ENCODE peak calls at places on chromosomes 3 and 15, in seven cellular contexts. M, B, L, T, F, O and A are unnamed samples.

GRCh38 chr3:44468572-44469520 is 8.6 kb downstream of the ZNF445 start:
- DNase-seq in M (peak; percentile 87), B (no peak), L (no peak), T (no peak), F (no peak), O (peak; percentile 68), A (no peak)

GRCh38 chr3:165983284-165983683 is 146.1 kb upstream of the BCHE start:
- DNase-seq in M (peak; percentile 48), B (no peak), L (no peak), T (no peak), F (no peak), O (no peak), A (no peak)

GRCh38 chr3:30286007-30286669 is 320.3 kb upstream of the TGFBR2 start:
- DNase-seq in M (peak; percentile 93), B (peak; percentile 85), L (peak; percentile 66), T (peak; percentile 70), F (peak; percentile 18), O (no peak), A (peak; percentile 89)

GRCh38 chr3:160757624-160758106 is 1.6 kb downstream of the PPM1L start:
- DNase-seq in M (no peak), B (no peak), L (no peak), T (no peak), F (no peak), O (no peak), A (no peak)

GRCh38 chr3:184259878-184260570 is 1.3 kb downstream of the CAMK2N2 start:
- DNase-seq in M (peak; percentile 34), B (no peak), L (no peak), T (no peak), F (no peak), O (peak; percentile 82), A (no peak)

GRCh38 chr3:156694536-156694935 is 20.1 kb downstream of the TIPARP start:
- DNase-seq in M (peak; percentile 63), B (no peak), L (no peak), T (no peak), F (no peak), O (no peak), A (no peak)

GRCh38 chr15:98722209-98722608 is 73.9 kb downstream of the IGF1R start:
- DNase-seq in M (no peak), B (no peak), L (no peak), T (no peak), F (no peak), O (no peak), A (no peak)

GRCh38 chr15:31387483-31388118 is 61.0 kb downstream of the KLF13 start:
- DNase-seq in M (peak; percentile 70), B (peak; percentile 87), L (peak; percentile 58), T (peak; percentile 44), F (no peak), O (no peak), A (no peak)

GRCh38 chr3:170869645-170870593 is at the start of gene RPL22L1:
- DNase-seq in M (peak; percentile 98), B (peak; percentile 97), L (peak; percentile 95), T (peak; percentile 94), F (no peak), O (peak; percentile 97), A (peak; percentile 72)

GRCh38 chr3:127289646-127290575 is 2.1 kb upstream of the PRR20G start:
- DNase-seq in M (no peak), B (no peak), L (no peak), T (no peak), F (no peak), O (no peak), A (no peak)

GRCh38 chr3:127410678-127411077 is 122.8 kb upstream of the PRR20G start:
- DNase-seq in M (no peak), B (peak; percentile 43), L (peak; percentile 4), T (no peak), F (no peak), O (peak; percentile 30), A (peak; percentile 30)

GRCh38 chr3:143977326-143978262 is 6.0 kb downstream of the DIPK2A start:
- DNase-seq in M (peak; percentile 21), B (no peak), L (no peak), T (no peak), F (no peak), O (no peak), A (no peak)

GRCh38 chr3:190038050-190038631 is 82.6 kb downstream of the P3H2 start:
- DNase-seq in M (peak; percentile 72), B (peak; percentile 71), L (peak; percentile 76), T (peak; percentile 35), F (no peak), O (peak; percentile 55), A (no peak)

GRCh38 chr3:172287811-172288477 is 160.3 kb downstream of the GHSR start:
- DNase-seq in M (no peak), B (no peak), L (no peak), T (no peak), F (no peak), O (no peak), A (no peak)

GRCh38 chr3:179898024-179898423 is 138.7 kb downstream of the PEX5L start:
- DNase-seq in M (peak; percentile 67), B (no peak), L (no peak), T (no peak), F (no peak), O (peak; percentile 81), A (no peak)

GRCh38 chr3:149330609-149331008 is 2.8 kb downstream of the TM4SF18 start:
- DNase-seq in M (peak; percentile 79), B (no peak), L (no peak), T (no peak), F (no peak), O (no peak), A (no peak)

GRCh38 chr3:55668359-55668758 is 181.3 kb upstream of the WNT5A start:
- DNase-seq in M (no peak), B (no peak), L (no peak), T (no peak), F (no peak), O (no peak), A (no peak)

GRCh38 chr3:101065962-101066361 is 72.7 kb upstream of the ABI3BP start:
- DNase-seq in M (peak; percentile 91), B (no peak), L (no peak), T (no peak), F (no peak), O (no peak), A (no peak)

GRCh38 chr3:11820540-11821041 is 26.1 kb downstream of the TAMM41 start:
- DNase-seq in M (no peak), B (no peak), L (no peak), T (no peak), F (no peak), O (peak; percentile 47), A (no peak)

GRCh38 chr3:53841296-53841695 is 4.9 kb downstream of the CHDH start:
- DNase-seq in M (no peak), B (no peak), L (peak; percentile 77), T (no peak), F (no peak), O (no peak), A (peak; percentile 51)

GRCh38 chr3:141112686-141113255 is 61.6 kb downstream of the SPSB4 start:
- DNase-seq in M (no peak), B (no peak), L (no peak), T (no peak), F (no peak), O (no peak), A (no peak)

DNA sequence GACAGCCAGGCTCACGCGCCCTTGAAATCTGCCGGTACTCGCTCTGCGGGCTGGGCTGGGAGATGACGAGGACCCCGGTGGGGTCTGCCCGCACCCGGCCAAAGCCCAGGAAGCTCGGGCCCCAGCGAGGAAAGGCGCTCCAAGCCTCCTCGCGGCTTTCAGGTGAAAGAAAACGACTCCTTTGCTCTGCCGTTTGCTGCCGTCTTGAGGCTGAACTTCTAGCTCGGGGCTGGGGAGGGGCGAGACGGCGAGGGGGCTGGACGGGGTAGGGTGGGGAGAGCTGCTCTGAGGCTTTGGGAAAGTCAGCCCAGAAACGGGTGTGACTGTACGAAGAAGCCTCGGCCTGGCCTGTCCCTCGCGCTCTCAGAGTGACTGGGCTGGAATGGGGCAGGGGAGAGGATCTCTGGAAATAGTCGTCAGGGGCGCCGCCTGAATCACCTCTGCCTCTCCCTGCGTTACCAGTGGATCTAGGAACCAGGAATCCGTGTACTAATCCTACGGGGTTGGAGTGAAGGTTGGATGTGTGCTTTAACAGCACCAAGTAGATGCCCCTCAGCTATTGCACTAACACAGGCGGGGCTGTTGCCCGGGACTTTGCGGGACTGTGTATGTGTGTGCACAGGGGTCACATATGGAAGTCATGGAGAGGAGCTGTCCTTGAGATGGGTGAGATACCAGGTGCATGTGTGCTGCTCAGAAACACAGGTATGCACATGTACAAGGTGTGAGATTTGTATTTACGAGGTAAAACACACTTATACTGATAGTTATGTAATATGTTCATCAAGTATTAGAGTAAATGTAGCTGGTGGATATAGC is 495 bp downstream of the FOXL2NB start:
- DNase-seq in M (no peak), B (no peak), L (no peak), T (no peak), F (no peak), O (peak; percentile 82), A (no peak)
- H3K4me3 ChIP-seq in M (no peak overlapping the region), B (peak overlapping the region; percentile 54), L (peak overlapping the region; percentile 37), T (peak overlapping the region; percentile 72), F (peak overlapping the region; percentile 59), O (peak overlapping the region; percentile 69), A (peak overlapping the region; percentile 69)

DNA sequence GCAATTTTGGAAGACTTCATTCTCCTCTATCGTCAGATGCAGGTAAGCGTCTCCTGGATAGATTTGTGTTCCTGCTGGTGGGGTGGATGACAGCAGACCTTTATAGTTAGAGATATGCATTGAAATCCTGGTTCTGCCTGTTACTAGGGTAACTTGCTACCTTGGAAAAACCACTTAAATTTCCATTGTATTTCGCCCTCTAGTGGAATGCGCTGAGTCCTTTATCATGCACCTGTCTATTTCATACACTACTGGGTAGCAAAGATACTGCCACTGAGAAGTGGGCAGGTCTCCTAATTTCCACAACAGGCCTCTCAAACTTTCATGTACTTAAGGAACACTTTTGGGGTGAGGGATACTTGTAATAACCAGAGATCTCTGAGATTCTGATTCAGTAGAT is 209.5 kb upstream of the SUCLG2 start:
- DNase-seq in M (peak; percentile 48), B (no peak), L (no peak), T (no peak), F (no peak), O (peak; percentile 56), A (no peak)
- TF ChIP-seq CTCF in M (peak; percentile 58), B (no peak), L (peak; percentile 23), T (no peak), F (no peak), O (peak; percentile 80), A (no peak)

GRCh38 chr15:41881086-41881485 is 12.8 kb downstream of the SPTBN5 start:
- DNase-seq in M (no peak), B (no peak), L (no peak), T (no peak), F (no peak), O (no peak), A (no peak)

GRCh38 chr15:41881550-41881924 is 12.3 kb downstream of the SPTBN5 start:
- DNase-seq in M (no peak), B (no peak), L (no peak), T (no peak), F (no peak), O (no peak), A (no peak)

GRCh38 chr15:41883484-41883825 is 10.4 kb downstream of the SPTBN5 start:
- DNase-seq in M (no peak), B (no peak), L (no peak), T (no peak), F (no peak), O (no peak), A (no peak)

GRCh38 chr15:41882689-41883483 is 11.0 kb downstream of the SPTBN5 start:
- DNase-seq in M (no peak), B (no peak), L (no peak), T (no peak), F (no peak), O (no peak), A (no peak)

GRCh38 chr15:41881925-41882688 is 11.7 kb downstream of the SPTBN5 start:
- DNase-seq in M (no peak), B (no peak), L (peak; percentile 45), T (no peak), F (no peak), O (peak; percentile 79), A (no peak)
- H3K36me3 ChIP-seq in M (no peaks in the 10 kb centered on the region), B (no peaks in the 10 kb centered on the region), L (no peaks in the 10 kb centered on the region), T (no peaks in the 10 kb centered on the region), F (no peaks in the 10 kb centered on the region), O (no peaks in the 10 kb centered on the region), A (no peaks in the 10 kb centered on the region)

GRCh38 chr3:195247863-195248189 is 23.1 kb downstream of the XXYLT1 start:
- DNase-seq in M (no peak), B (no peak), L (no peak), T (no peak), F (no peak), O (peak; percentile 49), A (no peak)
- H3K4me3 ChIP-seq in M (no peak overlapping the region), B (no peak overlapping the region), L (no peak overlapping the region), T (no peak overlapping the region), F (no peak overlapping the region), O (no peak overlapping the region), A (no peak overlapping the region)